ENCODE peak calls at places on chromosomes 7 and 10, in five cellular contexts. F, V, N, X and W are unnamed samples.

GRCh38 chr10:47319798-47320197 is 2.5 kb upstream of the GDF2 start:
- DNase-seq in F (no peak), V (no peak), N (no peak), X (no peak), W (no peak)

GRCh38 chr7:5584091-5584490 is 160.5 kb upstream of the TNRC18 start:
- DNase-seq in F (no peak), V (no peak), N (peak; percentile 41), X (no peak), W (no peak)

GRCh38 chr10:85606401-85606800 is 760.2 kb downstream of the GRID1 start:
- DNase-seq in F (no peak), V (no peak), N (no peak), X (no peak), W (no peak)

GRCh38 chr10:93199221-93199681 is 125.6 kb downstream of the CYP26A1 start:
- DNase-seq in F (peak; percentile 74), V (peak; percentile 86), N (peak; percentile 48), X (peak; percentile 46), W (peak; percentile 34)

GRCh38 chr10:78944658-78945333 is 124.0 kb upstream of the ZMIZ1 start:
- DNase-seq in F (peak; percentile 51), V (peak; percentile 78), N (peak; percentile 98), X (no peak), W (peak; percentile 91)

GRCh38 chr7:40542982-40543741 is 408.4 kb downstream of the SUGCT start:
- DNase-seq in F (no peak), V (no peak), N (peak; percentile 53), X (no peak), W (no peak)

GRCh38 chr7:28481131-28481926 is 69.0 kb downstream of the CREB5 start:
- DNase-seq in F (no peak), V (no peak), N (peak; percentile 52), X (no peak), W (no peak)

GRCh38 chr10:13973742-13974141 is 357.0 kb downstream of the FRMD4A start:
- DNase-seq in F (no peak), V (no peak), N (peak; percentile 59), X (no peak), W (no peak)

GRCh38 chr10:30553625-30554442 is 75.7 kb downstream of the LYZL2 start:
- DNase-seq in F (peak; percentile 67), V (peak; percentile 90), N (peak; percentile 71), X (peak; percentile 78), W (peak; percentile 75)
- H3K4me3 ChIP-seq in F (peak overlapping the region; percentile 46), V (peak overlapping the region; percentile 30), N (no peak overlapping the region), X (peak overlapping the region; percentile 12), W (peak overlapping the region; percentile 11)

GRCh38 chr7:23477170-23477525 is 6.9 kb upstream of the IGF2BP3 start:
- DNase-seq in F (no peak), V (no peak), N (no peak), X (no peak), W (no peak)
- H3K4me3 ChIP-seq in F (no peak overlapping the region), V (no peak overlapping the region), N (no peak overlapping the region), X (no peak overlapping the region), W (no peak overlapping the region)

DNA sequence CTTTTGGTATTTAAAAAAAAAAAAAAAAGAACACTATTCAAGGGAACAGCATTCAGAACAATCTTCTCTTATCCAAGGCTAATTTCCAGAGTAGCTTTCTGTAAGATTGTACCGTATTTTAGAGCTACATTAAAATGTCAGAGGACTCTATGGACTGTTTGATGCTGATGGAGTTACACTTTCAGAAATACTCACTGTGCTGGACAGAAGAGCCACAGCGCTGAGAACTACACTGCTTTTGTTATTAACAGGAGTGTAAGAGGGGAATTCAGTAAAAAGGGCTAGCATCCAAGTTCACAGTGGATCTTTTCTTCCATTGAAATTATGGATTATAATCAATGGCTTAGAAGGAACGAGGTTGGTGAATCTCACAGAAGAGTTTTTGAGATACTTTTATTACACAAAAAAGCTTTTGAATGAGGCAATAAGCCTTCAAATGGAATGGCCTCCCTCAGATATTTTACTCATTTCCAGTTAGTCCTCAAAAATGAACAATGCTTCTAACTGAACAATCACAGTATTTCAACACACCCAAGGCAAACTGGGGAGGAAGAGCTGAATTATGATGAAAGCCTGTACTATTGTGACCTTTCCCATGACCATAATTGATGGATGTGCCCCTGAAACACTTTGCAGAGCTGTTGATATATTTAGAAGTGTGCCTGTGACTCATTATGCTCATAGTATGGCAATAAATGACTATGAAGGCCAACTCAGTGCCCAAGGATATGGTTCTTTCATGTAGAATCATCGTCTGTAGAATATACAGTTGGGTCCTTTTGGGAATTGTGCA is 247.9 kb downstream of the AHR start:
- DNase-seq in F (no peak), V (no peak), N (peak; percentile 94), X (no peak), W (no peak)
- H3K4me3 ChIP-seq in F (no peak overlapping the region), V (no peak overlapping the region), N (no peak overlapping the region), X (no peak overlapping the region), W (no peak overlapping the region)

GRCh38 chr10:90986870-90987269 is 66.0 kb upstream of the ANKRD1 start:
- DNase-seq in F (no peak), V (no peak), N (no peak), X (no peak), W (no peak)

GRCh38 chr10:90988024-90988423 is 67.1 kb upstream of the ANKRD1 start:
- DNase-seq in F (no peak), V (no peak), N (no peak), X (no peak), W (no peak)

GRCh38 chr10:90985301-90985700 is 64.4 kb upstream of the ANKRD1 start:
- DNase-seq in F (no peak), V (no peak), N (no peak), X (no peak), W (no peak)

GRCh38 chr10:90987383-90987782 is 66.5 kb upstream of the ANKRD1 start:
- DNase-seq in F (no peak), V (no peak), N (no peak), X (no peak), W (no peak)

GRCh38 chr10:90986136-90986760 is 65.4 kb upstream of the ANKRD1 start:
- DNase-seq in F (no peak), V (no peak), N (no peak), X (no peak), W (no peak)
- H3K4me3 ChIP-seq in F (no peak overlapping the region), V (no peak overlapping the region), N (no peak overlapping the region), X (no peak overlapping the region), W (no peak overlapping the region)

GRCh38 chr10:63260860-63261251 is 127.7 kb downstream of the NRBF2 start:
- DNase-seq in F (no peak), V (no peak), N (no peak), X (no peak), W (no peak)

GRCh38 chr10:63261496-63261895 is 128.4 kb downstream of the NRBF2 start:
- DNase-seq in F (no peak), V (no peak), N (no peak), X (no peak), W (no peak)

GRCh38 chr10:63264852-63265617 is 131.9 kb downstream of the NRBF2 start:
- DNase-seq in F (no peak), V (no peak), N (peak; percentile 57), X (peak; percentile 26), W (no peak)

GRCh38 chr10:63260103-63260859 is 127.2 kb downstream of the NRBF2 start:
- DNase-seq in F (no peak), V (no peak), N (no peak), X (no peak), W (no peak)

GRCh38 chr10:63262674-63263073 is 129.5 kb downstream of the NRBF2 start:
- DNase-seq in F (no peak), V (no peak), N (no peak), X (no peak), W (no peak)
- H3K4me3 ChIP-seq in F (peak overlapping the region; percentile 3), V (no peak overlapping the region), N (no peak overlapping the region), X (no peak overlapping the region), W (no peak overlapping the region)